ENCODE peak calls at places on chromosomes 7 and 10, in five cellular contexts. Q is endothelial cell of umbilical vein, S is PC-3, V is HepG2, U is neuronal stem cell. O is an unnamed sample. For H3K4me1, the result is how much of the 10 kb centered on the place peaks cover.

GRCh38 chr10:113335603-113336002 is 217.2 kb upstream of the HABP2 start:
- DNase-seq in V (no peak), Q (peak), U (no peak), S (no peak), O (no peak)

GRCh38 chr7:44381494-44382220 is 56.3 kb upstream of the CAMK2B start:
- DNase-seq in S (no peak), V (no peak), U (no peak), Q (no peak), O (no peak)

GRCh38 chr10:35963685-35964084 is 321.6 kb upstream of the FZD8 start:
- DNase-seq in Q (no peak), V (no peak), U (no peak), S (no peak), O (no peak)

GRCh38 chr10:7411671-7412481 is 1.0 kb upstream of the SFMBT2 start:
- DNase-seq in Q (no peak), V (no peak), S (no peak), U (no peak), O (peak)

GRCh38 chr7:138945169-138945568 is 36.0 kb downstream of the KIAA1549 start:
- DNase-seq in V (no peak), U (no peak), S (no peak), Q (no peak), O (peak)

GRCh38 chr7:81501220-81501619 is 268.6 kb downstream of the HGF start:
- DNase-seq in Q (peak), S (peak), U (no peak), V (no peak), O (no peak)

GRCh38 chr7:154931906-154932305 is 71.0 kb downstream of the PAXIP1 start:
- DNase-seq in S (peak), U (no peak), Q (no peak), V (no peak), O (no peak)

GRCh38 chr7:2403718-2404648 is 572 bp downstream of the CHST12 start:
- DNase-seq in S (peak), V (no peak), U (peak), Q (peak), O (peak)

GRCh38 chr7:24732646-24733413 is 24.4 kb downstream of the GSDME start:
- DNase-seq in U (no peak), V (peak), S (peak), Q (no peak), O (no peak)

GRCh38 chr10:115572740-115573455 is 479.7 kb downstream of the ATRNL1 start:
- DNase-seq in S (no peak), U (no peak), V (no peak), Q (no peak), O (peak)

GRCh38 chr10:110174201-110174600 is 33.2 kb upstream of the MXI1 start:
- DNase-seq in U (no peak), S (no peak), V (no peak), Q (no peak), O (no peak)

GRCh38 chr10:42866115-42866995 is 83.8 kb downstream of the BMS1 start:
- DNase-seq in U (peak), S (peak), V (peak), Q (peak), O (peak)

GRCh38 chr10:77780180-77780579 is 142.6 kb upstream of the KCNMA1 start:
- DNase-seq in S (no peak), V (no peak), Q (no peak), U (no peak), O (no peak)

GRCh38 chr10:126468467-126468866 is 80.2 kb upstream of the ADAM12 start:
- DNase-seq in V (no peak), S (no peak), Q (no peak), U (no peak), O (no peak)

GRCh38 chr7:106312099-106312871 is 27.5 kb upstream of the NAMPT start:
- DNase-seq in U (no peak), V (no peak), Q (no peak), S (peak), O (no peak)

GRCh38 chr10:113003032-113003431 is 53.0 kb downstream of the TCF7L2 start:
- DNase-seq in Q (no peak), S (no peak), V (peak), U (no peak), O (no peak)

GRCh38 chr7:117014673-117015133 is 61.4 kb downstream of the ST7 start:
- DNase-seq in U (no peak), V (no peak), S (no peak), Q (peak), O (peak)

GRCh38 chr10:15348579-15348978 is 22.5 kb downstream of the FAM171A1 start:
- DNase-seq in U (no peak), S (no peak), Q (peak), V (no peak), O (no peak)

GRCh38 chr7:107711301-107711700 is 32.6 kb upstream of the CBLL1 start:
- DNase-seq in S (peak), U (no peak), V (no peak), Q (no peak), O (no peak)

GRCh38 chr10:128631801-128632241 is 505.6 kb upstream of the MKI67 start:
- DNase-seq in S (no peak), Q (no peak), U (peak), V (peak), O (peak)

GRCh38 chr7:77698042-77698625 is 1.9 kb downstream of the RSBN1L start:
- DNase-seq in Q (peak), U (no peak), V (no peak), S (no peak), O (no peak)

GRCh38 chr7:22854158-22855048 is 31.8 kb upstream of the TOMM7 start:
- DNase-seq in S (peak), U (peak), V (peak), Q (peak), O (peak)

GRCh38 chr7:77858278-77858677 is 59.7 kb downstream of the PHTF2 start:
- DNase-seq in V (no peak), Q (no peak), S (no peak), U (no peak), O (no peak)

GRCh38 chr10:11874568-11875182 is 51.5 kb downstream of the PROSER2 start:
- DNase-seq in S (peak), Q (peak), V (peak), U (peak), O (peak)
- H3K4me2 ChIP-seq in S (peak), Q (no peak), V (peak), U (peak), O (peak)

GRCh38 chr7:1289681-1290261 is 57.1 kb downstream of the UNCX start:
- DNase-seq in S (peak), V (no peak), U (no peak), Q (peak), O (peak)
- H3K9ac ChIP-seq in S (no peak), V (no peak), U (no peak), Q (no peak), O (no peak)

GRCh38 chr10:86691333-86692022 is 23.2 kb downstream of the LDB3 start:
- DNase-seq in U (no peak), V (no peak), S (no peak), Q (no peak), O (no peak)
- H3K4me1 ChIP-seq in U (under half), V (under half), S (under half), Q (under half), O (under half)

GRCh38 chr10:103676851-103677417 is 178.4 kb downstream of the SH3PXD2A start:
- DNase-seq in S (no peak), Q (no peak), V (no peak), U (no peak), O (no peak)
- H3K4me2 ChIP-seq in S (no peak), Q (no peak), V (no peak), U (no peak), O (no peak)

GRCh38 chr10:101939273-101939635 is 95.7 kb upstream of the KCNIP2 start:
- DNase-seq in V (no peak), Q (peak), U (no peak), S (peak), O (no peak)

GRCh38 chr10:101935431-101935830 is 91.8 kb upstream of the KCNIP2 start:
- DNase-seq in V (no peak), U (no peak), S (no peak), Q (no peak), O (peak)

GRCh38 chr10:101940916-101941315 is 97.3 kb upstream of the KCNIP2 start:
- DNase-seq in Q (peak), S (peak), U (no peak), V (no peak), O (no peak)

GRCh38 chr10:101939718-101940117 is 96.1 kb upstream of the KCNIP2 start:
- DNase-seq in U (no peak), V (no peak), Q (no peak), S (no peak), O (no peak)

GRCh38 chr10:101938316-101939272 is 95.0 kb upstream of the KCNIP2 start:
- DNase-seq in V (no peak), Q (peak), S (peak), U (no peak), O (no peak)
- H3K9ac ChIP-seq in V (no peak), Q (peak), S (peak), U (no peak), O (no peak)

GRCh38 chr10:102648889-102649752 is 4.8 kb downstream of the TRIM8 start:
- DNase-seq in Q (no peak), V (no peak), U (peak), S (no peak), O (peak)
- H3K4me1 ChIP-seq in Q (under half), V (under half), U (half or more), S (under half), O (half or more)

DNA sequence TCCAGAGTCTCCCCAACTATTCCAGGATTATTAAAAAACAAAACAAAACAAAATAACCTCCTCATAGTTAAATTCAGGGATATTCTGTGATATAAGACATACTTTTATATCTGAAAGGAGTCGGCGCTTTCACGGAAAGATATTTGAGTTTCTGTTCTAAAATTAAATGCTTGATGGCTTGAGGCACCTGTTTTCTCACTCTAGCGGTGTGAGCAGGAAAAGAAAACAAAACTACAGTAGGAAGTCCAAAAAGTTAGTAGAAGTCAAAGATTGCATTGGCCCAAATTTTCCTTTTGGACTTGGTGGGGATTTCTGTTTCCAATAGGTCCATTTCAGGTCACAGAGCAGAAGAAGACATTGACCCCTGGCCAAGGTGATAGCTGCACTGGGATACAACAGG is 716.1 kb upstream of the POT1 start:
- DNase-seq in S (no peak), U (no peak), V (no peak), Q (no peak), O (no peak)
- H3K4me2 ChIP-seq in S (no peak), U (no peak), V (no peak), Q (no peak), O (no peak)

GRCh38 chr7:112108984-112109383 is 97.2 kb downstream of the DOCK4 start:
- DNase-seq in Q (no peak), S (no peak), U (no peak), V (no peak), O (no peak)
- H3K9ac ChIP-seq in Q (no peak), S (no peak), U (no peak), V (no peak), O (no peak)

GRCh38 chr10:79144341-79145173 is 75.8 kb downstream of the ZMIZ1 start:
- DNase-seq in V (no peak), Q (peak), U (no peak), S (no peak), O (no peak)

GRCh38 chr10:79145174-79145483 is 76.4 kb downstream of the ZMIZ1 start:
- DNase-seq in U (no peak), S (no peak), V (no peak), Q (no peak), O (no peak)

GRCh38 chr10:79146611-79147130 is 77.9 kb downstream of the ZMIZ1 start:
- DNase-seq in Q (peak), S (no peak), U (no peak), V (no peak), O (no peak)

GRCh38 chr10:79147306-79147705 is 78.5 kb downstream of the ZMIZ1 start:
- DNase-seq in V (no peak), S (no peak), U (no peak), Q (no peak), O (no peak)

DNA sequence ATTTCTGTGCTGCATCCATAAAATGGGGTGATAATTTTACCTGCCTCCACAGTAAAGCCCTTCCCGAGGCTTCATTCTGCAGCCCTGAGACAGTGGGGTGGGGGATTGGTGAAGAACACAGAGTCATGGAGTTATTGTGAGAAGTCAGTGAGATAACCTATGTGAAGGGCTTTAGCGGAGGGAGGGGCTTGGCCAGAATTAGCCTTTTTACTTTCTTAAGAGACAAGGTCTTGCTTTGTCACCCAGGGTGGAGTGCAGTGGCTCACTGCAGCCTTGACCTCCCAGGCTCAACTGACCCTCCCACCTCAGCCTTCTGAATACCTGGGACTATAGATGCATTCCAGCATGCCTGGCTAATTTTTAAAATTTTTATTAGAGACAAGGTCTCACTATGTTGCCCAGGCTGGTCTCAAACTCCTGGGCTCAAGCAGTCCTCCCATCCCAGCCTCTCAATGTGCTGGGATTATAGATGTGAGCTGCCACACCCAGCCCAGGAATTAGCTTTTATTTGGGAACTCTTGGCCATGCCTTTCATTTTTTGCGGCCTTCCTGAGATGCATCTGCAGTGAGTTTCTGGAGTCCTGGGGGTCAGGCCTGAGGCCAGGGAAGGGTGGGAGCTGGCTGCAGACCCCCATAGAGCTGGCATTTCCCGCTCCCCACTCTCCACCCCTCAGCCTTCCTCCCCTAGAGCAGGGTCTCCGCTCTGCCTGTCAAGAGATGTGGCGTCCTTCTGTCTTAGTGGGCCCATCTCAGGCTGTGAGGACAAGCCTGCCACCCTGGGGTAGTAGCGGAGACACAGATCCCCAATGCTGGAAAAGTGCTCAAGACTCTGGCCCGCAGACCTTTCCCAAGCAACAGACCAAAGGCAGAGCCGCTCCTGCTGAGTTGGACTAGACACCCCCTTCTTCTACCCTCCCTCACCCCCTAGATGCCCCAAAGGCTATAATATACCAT is 77.0 kb downstream of the ZMIZ1 start:
- DNase-seq in U (no peak), V (no peak), S (peak), Q (no peak), O (no peak)
- H3K4me1 ChIP-seq in U (under half), V (half or more), S (under half), Q (half or more), O (under half)